ENCODE peak calls at places on chromosomes 7 and 10, in five cellular contexts. One of them, this sample, is unnamed.

GRCh38 chr7:54076619-54077018 is 465.6 kb upstream of the VSTM2A start:
- DNase-seq in C1 segment of cervical spinal cord: no peak
- DNase-seq in activated naive CD4-positive, alpha-beta T cell treated with anti-CD3 and anti-CD28 coated beads, Interleukin-2, amount 50 U/mL, for 16 hours: no peak
- DNase-seq in midbrain: no peak
- DNase-seq in dorsolateral prefrontal cortex: no peak
- DNase-seq in this sample: no peak

GRCh38 chr7:2520131-2520807 is 695 bp downstream of the LFNG start:
- DNase-seq in activated naive CD4-positive, alpha-beta T cell treated with anti-CD3 and anti-CD28 coated beads, Interleukin-2, amount 50 U/mL, for 16 hours: no peak
- DNase-seq in C1 segment of cervical spinal cord: no peak
- DNase-seq in midbrain: no peak
- DNase-seq in dorsolateral prefrontal cortex: no peak
- DNase-seq in this sample: no peak

GRCh38 chr10:129771024-129771423 is 193.1 kb downstream of the EBF3 start:
- DNase-seq in dorsolateral prefrontal cortex: peak; percentile 8
- DNase-seq in midbrain: no peak
- DNase-seq in C1 segment of cervical spinal cord: no peak
- DNase-seq in activated naive CD4-positive, alpha-beta T cell treated with anti-CD3 and anti-CD28 coated beads, Interleukin-2, amount 50 U/mL, for 16 hours: no peak
- DNase-seq in this sample: no peak

GRCh38 chr10:62019013-62019684 is 117.7 kb downstream of the ARID5B start:
- DNase-seq in C1 segment of cervical spinal cord: no peak
- DNase-seq in dorsolateral prefrontal cortex: no peak
- DNase-seq in midbrain: no peak
- DNase-seq in activated naive CD4-positive, alpha-beta T cell treated with anti-CD3 and anti-CD28 coated beads, Interleukin-2, amount 50 U/mL, for 16 hours: no peak
- DNase-seq in this sample: no peak

GRCh38 chr10:12949248-12949647 is 52.3 kb downstream of the CCDC3 start:
- DNase-seq in dorsolateral prefrontal cortex: no peak
- DNase-seq in activated naive CD4-positive, alpha-beta T cell treated with anti-CD3 and anti-CD28 coated beads, Interleukin-2, amount 50 U/mL, for 16 hours: no peak
- DNase-seq in midbrain: no peak
- DNase-seq in C1 segment of cervical spinal cord: no peak
- DNase-seq in this sample: no peak

GRCh38 chr10:122768033-122768745 is 68.5 kb upstream of the C10orf120 start:
- DNase-seq in dorsolateral prefrontal cortex: no peak
- DNase-seq in midbrain: no peak
- DNase-seq in C1 segment of cervical spinal cord: no peak
- DNase-seq in activated naive CD4-positive, alpha-beta T cell treated with anti-CD3 and anti-CD28 coated beads, Interleukin-2, amount 50 U/mL, for 16 hours: no peak
- DNase-seq in this sample: no peak

GRCh38 chr10:14748471-14748870 is 26.2 kb downstream of the FAM107B start:
- DNase-seq in dorsolateral prefrontal cortex: no peak
- DNase-seq in C1 segment of cervical spinal cord: no peak
- DNase-seq in midbrain: no peak
- DNase-seq in activated naive CD4-positive, alpha-beta T cell treated with anti-CD3 and anti-CD28 coated beads, Interleukin-2, amount 50 U/mL, for 16 hours: no peak
- DNase-seq in this sample: no peak

GRCh38 chr7:93719546-93719945 is 145.0 kb upstream of the CALCR start:
- DNase-seq in C1 segment of cervical spinal cord: no peak
- DNase-seq in midbrain: no peak
- DNase-seq in activated naive CD4-positive, alpha-beta T cell treated with anti-CD3 and anti-CD28 coated beads, Interleukin-2, amount 50 U/mL, for 16 hours: no peak
- DNase-seq in dorsolateral prefrontal cortex: no peak
- DNase-seq in this sample: no peak

GRCh38 chr10:77104459-77104980 is 533.1 kb downstream of the KCNMA1 start:
- DNase-seq in midbrain: no peak
- DNase-seq in C1 segment of cervical spinal cord: no peak
- DNase-seq in activated naive CD4-positive, alpha-beta T cell treated with anti-CD3 and anti-CD28 coated beads, Interleukin-2, amount 50 U/mL, for 16 hours: no peak
- DNase-seq in dorsolateral prefrontal cortex: no peak
- DNase-seq in this sample: no peak

GRCh38 chr10:93991596-93992284 is 2.0 kb upstream of the PLCE1 start:
- DNase-seq in midbrain: peak; percentile 8
- DNase-seq in C1 segment of cervical spinal cord: peak; percentile 31
- DNase-seq in dorsolateral prefrontal cortex: no peak
- DNase-seq in activated naive CD4-positive, alpha-beta T cell treated with anti-CD3 and anti-CD28 coated beads, Interleukin-2, amount 50 U/mL, for 16 hours: no peak
- DNase-seq in this sample: peak; percentile 3